ENCODE peak calls at places on chromosome 7, in eight cellular contexts. B, U, L, K, E, P, D and Z are unnamed samples.

GRCh38 chr7:130939285-130940095 is 205.5 kb upstream of the KLF14 start:
- DNase-seq in B (no peak), U (no peak), L (no peak), K (peak; percentile 59), E (no peak), P (no peak), D (no peak), Z (no peak)

GRCh38 chr7:147861058-147861716 is 729.4 kb upstream of the C7orf33 start:
- DNase-seq in B (no peak), U (no peak), L (peak; percentile 19), K (no peak), E (no peak), P (no peak), D (no peak), Z (peak; percentile 67)

GRCh38 chr7:130290745-130291144 is 2.2 kb upstream of the CPA4 start:
- DNase-seq in B (peak; percentile 73), U (no peak), L (peak; percentile 67), K (peak; percentile 77), E (no peak), P (no peak), D (peak; percentile 74), Z (no peak)

GRCh38 chr7:126079581-126079980 is 1150.0 kb upstream of the POT1 start:
- DNase-seq in B (no peak), U (no peak), L (no peak), K (no peak), E (no peak), P (no peak), D (no peak), Z (no peak)

GRCh38 chr7:8831386-8831785 is 398.0 kb downstream of the NXPH1 start:
- DNase-seq in B (no peak), U (no peak), L (no peak), K (no peak), E (no peak), P (no peak), D (no peak), Z (no peak)

GRCh38 chr7:137324796-137325700 is 18.5 kb downstream of the PTN start:
- DNase-seq in B (no peak), U (no peak), L (no peak), K (no peak), E (no peak), P (no peak), D (no peak), Z (no peak)

GRCh38 chr7:5705318-5705717 is 76.1 kb downstream of the RNF216 start:
- DNase-seq in B (no peak), U (no peak), L (no peak), K (no peak), E (no peak), P (no peak), D (no peak), Z (no peak)

GRCh38 chr7:139743267-139743966 is 34.4 kb downstream of the HIPK2 start:
- DNase-seq in B (no peak), U (no peak), L (no peak), K (no peak), E (no peak), P (no peak), D (no peak), Z (no peak)

GRCh38 chr7:158249692-158250091 is 337.9 kb downstream of the PTPRN2 start:
- DNase-seq in B (no peak), U (no peak), L (no peak), K (no peak), E (no peak), P (no peak), D (no peak), Z (no peak)

GRCh38 chr7:110964770-110965169 is 126.2 kb upstream of the LRRN3 start:
- DNase-seq in B (no peak), U (no peak), L (no peak), K (peak; percentile 13), E (no peak), P (no peak), D (peak; percentile 78), Z (no peak)

GRCh38 chr7:131865911-131866310 is 309.5 kb upstream of the PODXL start:
- DNase-seq in B (no peak), U (no peak), L (no peak), K (no peak), E (no peak), P (no peak), D (no peak), Z (no peak)

GRCh38 chr7:100493476-100494264 is 9.9 kb downstream of the NYAP1 start:
- DNase-seq in B (no peak), U (peak; percentile 92), L (no peak), K (no peak), E (no peak), P (no peak), D (no peak), Z (no peak)

GRCh38 chr7:97078023-97078988 is 39.2 kb upstream of the SDHAF3 start:
- DNase-seq in B (no peak), U (no peak), L (no peak), K (no peak), E (no peak), P (no peak), D (no peak), Z (no peak)

GRCh38 chr7:41169307-41169706 is 533.6 kb downstream of the INHBA start:
- DNase-seq in B (no peak), U (no peak), L (no peak), K (peak; percentile 36), E (no peak), P (no peak), D (no peak), Z (no peak)

GRCh38 chr7:42082144-42082543 is 154.9 kb downstream of the GLI3 start:
- DNase-seq in B (no peak), U (no peak), L (peak; percentile 51), K (peak; percentile 84), E (no peak), P (no peak), D (peak; percentile 87), Z (peak; percentile 17)

GRCh38 chr7:82760831-82761230 is 317.3 kb upstream of the CACNA2D1 start:
- DNase-seq in B (no peak), U (no peak), L (no peak), K (peak; percentile 7), E (no peak), P (no peak), D (peak; percentile 29), Z (no peak)

GRCh38 chr7:28958946-28959417 is 852 bp upstream of the TRIL start:
- DNase-seq in B (no peak), U (no peak), L (no peak), K (no peak), E (peak; percentile 22), P (no peak), D (no peak), Z (no peak)

GRCh38 chr7:137936509-137937201 is 65.2 kb downstream of the CREB3L2 start:
- DNase-seq in B (no peak), U (no peak), L (no peak), K (no peak), E (no peak), P (no peak), D (no peak), Z (no peak)

GRCh38 chr7:114026486-114027089 is 107.8 kb upstream of the PPP1R3A start:
- DNase-seq in B (peak; percentile 45), U (no peak), L (peak; percentile 74), K (peak; percentile 52), E (no peak), P (no peak), D (peak; percentile 41), Z (peak; percentile 17)

GRCh38 chr7:5284304-5285281 is 1.9 kb downstream of the SLC29A4 start:
- DNase-seq in B (peak; percentile 54), U (peak; percentile 81), L (no peak), K (no peak), E (no peak), P (peak; percentile 57), D (no peak), Z (no peak)

GRCh38 chr7:1250901-1251300 is 18.2 kb downstream of the UNCX start:
- DNase-seq in B (no peak), U (peak; percentile 23), L (no peak), K (no peak), E (no peak), P (no peak), D (no peak), Z (no peak)
- TF ChIP-seq CTCF in B (no peak), U (no peak), L (no peak), K (no peak), E (no peak), P (no peak), D (no peak), Z (no peak)

GRCh38 chr7:95342029-95342428 is 17.7 kb upstream of the PON1 start:
- DNase-seq in B (no peak), U (no peak), L (no peak), K (no peak), E (no peak), P (no peak), D (no peak), Z (no peak)

GRCh38 chr7:95338832-95339231 is 14.5 kb upstream of the PON1 start:
- DNase-seq in B (no peak), U (no peak), L (no peak), K (no peak), E (no peak), P (no peak), D (no peak), Z (no peak)

GRCh38 chr7:95335093-95335492 is 10.8 kb upstream of the PON1 start:
- DNase-seq in B (no peak), U (no peak), L (peak; percentile 59), K (peak; percentile 22), E (no peak), P (no peak), D (peak; percentile 76), Z (peak; percentile 4)

GRCh38 chr7:95342642-95343252 is 18.4 kb upstream of the PON1 start:
- DNase-seq in B (no peak), U (no peak), L (no peak), K (no peak), E (no peak), P (no peak), D (no peak), Z (no peak)

GRCh38 chr7:95340491-95340890 is 16.2 kb upstream of the PON1 start:
- DNase-seq in B (no peak), U (no peak), L (no peak), K (no peak), E (no peak), P (no peak), D (no peak), Z (no peak)
- H3K4me3 ChIP-seq in B (no peak overlapping the region), U (no peak overlapping the region), L (no peak overlapping the region), K (no peak overlapping the region), E (no peak overlapping the region), P (no peak overlapping the region), D (no peak overlapping the region), Z (no peak overlapping the region)

GRCh38 chr7:142321391-142321790 is 63.5 kb upstream of the PRSS58 start:
- DNase-seq in B (no peak), U (no peak), L (no peak), K (no peak), E (no peak), P (no peak), D (no peak), Z (no peak)

GRCh38 chr7:142320883-142321282 is 63.0 kb upstream of the PRSS58 start:
- DNase-seq in B (no peak), U (no peak), L (no peak), K (no peak), E (no peak), P (no peak), D (no peak), Z (no peak)

GRCh38 chr7:142323706-142324105 is 65.8 kb upstream of the PRSS58 start:
- DNase-seq in B (peak; percentile 36), U (peak; percentile 25), L (no peak), K (no peak), E (no peak), P (peak; percentile 83), D (no peak), Z (no peak)

GRCh38 chr7:142319970-142320369 is 62.1 kb upstream of the PRSS58 start:
- DNase-seq in B (no peak), U (no peak), L (no peak), K (no peak), E (no peak), P (no peak), D (no peak), Z (no peak)
- TF ChIP-seq CTCF in B (peak; percentile 41), U (no peak), L (no peak), K (peak; percentile 33), E (no peak), P (no peak), D (peak; percentile 69), Z (no peak)

GRCh38 chr7:150733734-150734095 is 3.5 kb upstream of the GIMAP5 start:
- DNase-seq in B (no peak), U (no peak), L (no peak), K (no peak), E (no peak), P (no peak), D (no peak), Z (no peak)
- H3K4me3 ChIP-seq in B (no peak overlapping the region), U (no peak overlapping the region), L (no peak overlapping the region), K (no peak overlapping the region), E (no peak overlapping the region), P (no peak overlapping the region), D (no peak overlapping the region), Z (no peak overlapping the region)